ENCODE peak calls at places on chromosomes 12 and 14, in six cellular contexts. One of them, this sample, is unnamed.

GRCh38 chr12:12600659-12601058 is 11.0 kb upstream of the CREBL2 start:
- DNase-seq in H9: no peak
- DNase-seq in IMR-90: no peak
- DNase-seq in cardiac muscle cell: no peak
- DNase-seq in cardiac fibroblast: no peak
- DNase-seq in hepatocyte: no peak
- DNase-seq in this sample: no peak

GRCh38 chr14:74508292-74508731 is 14.7 kb downstream of the ISCA2 start:
- DNase-seq in cardiac muscle cell: no peak
- DNase-seq in hepatocyte: peak
- DNase-seq in cardiac fibroblast: peak
- DNase-seq in H9: peak
- DNase-seq in IMR-90: no peak
- DNase-seq in this sample: no peak

GRCh38 chr14:46250113-46250703 is 401.4 kb downstream of the RPL10L start:
- DNase-seq in H9: no peak
- DNase-seq in cardiac fibroblast: peak
- DNase-seq in cardiac muscle cell: peak
- DNase-seq in hepatocyte: peak
- DNase-seq in IMR-90: no peak
- DNase-seq in this sample: no peak

GRCh38 chr12:65209655-65210043 is 40.3 kb downstream of the LEMD3 start:
- DNase-seq in cardiac muscle cell: no peak
- DNase-seq in IMR-90: no peak
- DNase-seq in cardiac fibroblast: peak
- DNase-seq in hepatocyte: no peak
- DNase-seq in H9: no peak
- DNase-seq in this sample: no peak

GRCh38 chr12:46832084-46832704 is 6.4 kb upstream of the SLC38A4 start:
- DNase-seq in H9: peak
- DNase-seq in IMR-90: no peak
- DNase-seq in hepatocyte: no peak
- DNase-seq in cardiac fibroblast: no peak
- DNase-seq in cardiac muscle cell: no peak
- DNase-seq in this sample: no peak

GRCh38 chr14:30708157-30708556 is 86.0 kb downstream of the SCFD1 start:
- DNase-seq in cardiac muscle cell: no peak
- DNase-seq in cardiac fibroblast: no peak
- DNase-seq in hepatocyte: no peak
- DNase-seq in IMR-90: no peak
- DNase-seq in H9: peak
- DNase-seq in this sample: no peak

GRCh38 chr14:99808133-99808505 is 14.9 kb downstream of the EML1 start:
- DNase-seq in IMR-90: no peak
- DNase-seq in cardiac muscle cell: no peak
- DNase-seq in cardiac fibroblast: no peak
- DNase-seq in H9: no peak
- DNase-seq in hepatocyte: no peak
- DNase-seq in this sample: no peak

GRCh38 chr12:132077322-132078100 is 66.6 kb downstream of the DDX51 start:
- DNase-seq in cardiac fibroblast: no peak
- DNase-seq in hepatocyte: no peak
- DNase-seq in IMR-90: no peak
- DNase-seq in cardiac muscle cell: no peak
- DNase-seq in H9: no peak
- DNase-seq in this sample: no peak

GRCh38 chr12:14326699-14327098 is 38.8 kb upstream of the ATF7IP start:
- DNase-seq in IMR-90: peak
- DNase-seq in hepatocyte: no peak
- DNase-seq in cardiac fibroblast: no peak
- DNase-seq in H9: no peak
- DNase-seq in cardiac muscle cell: no peak
- DNase-seq in this sample: no peak

GRCh38 chr14:36070056-36071043 is 106.2 kb downstream of the PTCSC3 start:
- DNase-seq in H9: peak
- DNase-seq in hepatocyte: peak
- DNase-seq in IMR-90: peak
- DNase-seq in cardiac fibroblast: peak
- DNase-seq in cardiac muscle cell: peak
- DNase-seq in this sample: peak

GRCh38 chr14:100747021-100747586 is 20.4 kb downstream of the DLK1 start:
- DNase-seq in H9: peak
- DNase-seq in hepatocyte: peak
- DNase-seq in IMR-90: peak
- DNase-seq in cardiac fibroblast: peak
- DNase-seq in cardiac muscle cell: peak
- DNase-seq in this sample: peak

GRCh38 chr14:59425322-59425945 is 39.7 kb downstream of the GPR135 start:
- DNase-seq in cardiac muscle cell: peak
- DNase-seq in hepatocyte: no peak
- DNase-seq in cardiac fibroblast: peak
- DNase-seq in IMR-90: peak
- DNase-seq in H9: peak
- DNase-seq in this sample: no peak
- TF ChIP-seq CTCF in cardiac muscle cell: peak
- TF ChIP-seq CTCF in hepatocyte: no peak
- TF ChIP-seq CTCF in cardiac fibroblast: peak
- TF ChIP-seq CTCF in IMR-90: no peak
- TF ChIP-seq CTCF in H9: peak
- TF ChIP-seq CTCF in this sample: peak

GRCh38 chr12:58540480-58541299 is 379.6 kb downstream of the LRIG3 start:
- DNase-seq in IMR-90: peak
- DNase-seq in cardiac fibroblast: peak
- DNase-seq in hepatocyte: peak
- DNase-seq in H9: peak
- DNase-seq in cardiac muscle cell: peak
- DNase-seq in this sample: peak
- TF ChIP-seq CTCF in IMR-90: peak
- TF ChIP-seq CTCF in cardiac fibroblast: peak
- TF ChIP-seq CTCF in hepatocyte: peak
- TF ChIP-seq CTCF in H9: peak
- TF ChIP-seq CTCF in cardiac muscle cell: peak
- TF ChIP-seq CTCF in this sample: peak

DNA sequence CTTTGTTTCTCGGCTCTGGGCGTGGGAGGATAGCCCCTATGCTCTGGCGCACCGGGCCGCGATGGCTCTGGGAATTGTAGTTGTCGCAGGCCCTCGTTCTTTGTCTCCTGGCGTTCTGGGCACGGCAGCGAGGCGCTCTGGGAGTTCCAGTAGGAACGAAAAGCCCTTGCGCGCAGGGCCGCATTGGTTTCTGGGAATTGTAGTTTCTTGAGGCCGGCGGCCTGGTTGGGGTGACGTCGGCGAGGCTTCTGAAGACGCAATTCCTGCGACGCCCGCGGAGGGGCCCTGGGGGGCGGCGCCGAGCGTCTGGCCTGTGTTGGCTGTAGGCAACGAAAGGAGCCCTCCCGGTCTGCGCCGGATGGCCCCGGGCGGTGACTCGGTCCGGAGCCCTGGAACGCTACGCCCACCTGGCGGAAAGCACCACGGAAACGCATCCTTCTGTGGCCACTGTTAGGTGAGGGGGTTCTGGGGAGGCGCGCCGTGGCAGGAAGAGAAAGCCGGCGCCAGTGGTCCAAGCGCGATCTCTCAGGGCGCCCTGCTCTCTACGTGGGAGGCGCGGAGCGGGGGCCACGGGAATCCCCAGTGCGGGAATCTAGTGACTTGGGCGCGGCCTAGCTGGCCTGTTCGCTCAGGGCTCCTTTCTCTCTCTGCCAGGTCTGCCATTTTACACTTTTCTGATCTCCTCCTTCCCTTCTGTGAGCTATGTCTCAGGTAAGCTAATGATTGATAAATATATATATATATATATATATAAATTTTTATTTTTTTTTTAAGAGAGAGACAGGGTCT is at the start of gene ZNF140:
- DNase-seq in IMR-90: peak
- DNase-seq in H9: peak
- DNase-seq in cardiac muscle cell: peak
- DNase-seq in hepatocyte: peak
- DNase-seq in cardiac fibroblast: peak
- DNase-seq in this sample: peak
- TF ChIP-seq CTCF in IMR-90: peak
- TF ChIP-seq CTCF in H9: peak
- TF ChIP-seq CTCF in cardiac muscle cell: peak
- TF ChIP-seq CTCF in hepatocyte: no peak
- TF ChIP-seq CTCF in cardiac fibroblast: peak
- TF ChIP-seq CTCF in this sample: peak

GRCh38 chr12:87382959-87383591 is 646.1 kb downstream of the C12orf50 start:
- DNase-seq in H9: no peak
- DNase-seq in hepatocyte: peak
- DNase-seq in cardiac fibroblast: peak
- DNase-seq in IMR-90: no peak
- DNase-seq in cardiac muscle cell: no peak
- DNase-seq in this sample: no peak
- TF ChIP-seq CTCF in H9: no peak
- TF ChIP-seq CTCF in hepatocyte: no peak
- TF ChIP-seq CTCF in cardiac fibroblast: no peak
- TF ChIP-seq CTCF in IMR-90: no peak
- TF ChIP-seq CTCF in cardiac muscle cell: no peak
- TF ChIP-seq CTCF in this sample: no peak

DNA sequence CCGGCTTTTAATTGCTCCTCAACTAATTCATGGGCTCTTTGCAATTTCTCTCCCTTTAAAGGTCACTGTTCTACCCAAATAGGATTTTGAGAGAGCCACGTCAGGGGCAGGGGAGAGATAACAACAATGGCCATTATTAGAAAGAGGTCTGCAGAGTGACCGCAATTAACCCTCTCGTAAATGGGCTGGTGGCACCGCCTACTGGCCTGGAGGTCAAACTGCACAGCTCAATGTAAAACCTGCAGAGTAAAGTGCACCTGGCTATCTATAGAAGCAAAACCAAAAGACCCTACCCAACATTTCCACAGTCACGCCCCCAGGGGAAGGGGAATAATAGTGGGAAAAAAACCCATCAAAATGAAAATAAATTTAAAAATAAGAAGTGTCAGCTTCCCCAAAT is 21.6 kb upstream of the CLEC4E start:
- DNase-seq in IMR-90: no peak
- DNase-seq in cardiac muscle cell: no peak
- DNase-seq in cardiac fibroblast: no peak
- DNase-seq in H9: peak
- DNase-seq in hepatocyte: no peak
- DNase-seq in this sample: no peak
- TF ChIP-seq CTCF in IMR-90: no peak
- TF ChIP-seq CTCF in cardiac muscle cell: no peak
- TF ChIP-seq CTCF in cardiac fibroblast: no peak
- TF ChIP-seq CTCF in H9: peak
- TF ChIP-seq CTCF in hepatocyte: no peak
- TF ChIP-seq CTCF in this sample: peak

DNA sequence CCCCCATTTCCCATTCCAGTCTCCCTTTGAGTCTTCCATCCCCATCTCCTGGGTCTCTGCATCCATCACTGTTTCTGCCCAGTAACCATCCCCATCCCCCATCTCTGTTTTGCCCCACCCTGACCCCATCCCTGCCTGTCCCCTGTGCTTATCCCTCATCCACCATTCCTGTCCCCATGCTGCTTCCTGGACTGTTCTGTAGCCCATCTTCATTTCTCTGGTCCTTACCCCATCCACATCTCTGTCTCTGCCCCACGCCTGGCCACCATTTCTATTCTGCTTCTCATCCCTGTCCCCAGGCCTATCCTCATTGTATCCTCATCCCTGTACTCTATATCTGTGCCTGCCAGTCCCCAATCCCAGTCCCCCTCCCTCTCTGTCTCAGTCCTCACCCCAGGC is 4.2 kb downstream of the NXPH4 start:
- DNase-seq in IMR-90: no peak
- DNase-seq in cardiac muscle cell: no peak
- DNase-seq in hepatocyte: no peak
- DNase-seq in cardiac fibroblast: no peak
- DNase-seq in H9: no peak
- DNase-seq in this sample: no peak
- TF ChIP-seq CTCF in IMR-90: no peak
- TF ChIP-seq CTCF in cardiac muscle cell: no peak
- TF ChIP-seq CTCF in hepatocyte: no peak
- TF ChIP-seq CTCF in cardiac fibroblast: no peak
- TF ChIP-seq CTCF in H9: no peak
- TF ChIP-seq CTCF in this sample: no peak

GRCh38 chr14:96084796-96085195 is 45.6 kb downstream of the C14orf132 start:
- DNase-seq in cardiac muscle cell: no peak
- DNase-seq in cardiac fibroblast: no peak
- DNase-seq in IMR-90: no peak
- DNase-seq in hepatocyte: no peak
- DNase-seq in H9: no peak
- DNase-seq in this sample: no peak

GRCh38 chr14:96088131-96088880 is 49.1 kb downstream of the C14orf132 start:
- DNase-seq in hepatocyte: no peak
- DNase-seq in IMR-90: no peak
- DNase-seq in cardiac muscle cell: no peak
- DNase-seq in H9: no peak
- DNase-seq in cardiac fibroblast: no peak
- DNase-seq in this sample: no peak

GRCh38 chr14:96085369-96085768 is 46.2 kb downstream of the C14orf132 start:
- DNase-seq in cardiac fibroblast: no peak
- DNase-seq in cardiac muscle cell: no peak
- DNase-seq in hepatocyte: no peak
- DNase-seq in H9: no peak
- DNase-seq in IMR-90: no peak
- DNase-seq in this sample: no peak

GRCh38 chr14:96086032-96086431 is 46.9 kb downstream of the C14orf132 start:
- DNase-seq in H9: no peak
- DNase-seq in cardiac fibroblast: peak
- DNase-seq in hepatocyte: peak
- DNase-seq in IMR-90: peak
- DNase-seq in cardiac muscle cell: peak
- DNase-seq in this sample: no peak

DNA sequence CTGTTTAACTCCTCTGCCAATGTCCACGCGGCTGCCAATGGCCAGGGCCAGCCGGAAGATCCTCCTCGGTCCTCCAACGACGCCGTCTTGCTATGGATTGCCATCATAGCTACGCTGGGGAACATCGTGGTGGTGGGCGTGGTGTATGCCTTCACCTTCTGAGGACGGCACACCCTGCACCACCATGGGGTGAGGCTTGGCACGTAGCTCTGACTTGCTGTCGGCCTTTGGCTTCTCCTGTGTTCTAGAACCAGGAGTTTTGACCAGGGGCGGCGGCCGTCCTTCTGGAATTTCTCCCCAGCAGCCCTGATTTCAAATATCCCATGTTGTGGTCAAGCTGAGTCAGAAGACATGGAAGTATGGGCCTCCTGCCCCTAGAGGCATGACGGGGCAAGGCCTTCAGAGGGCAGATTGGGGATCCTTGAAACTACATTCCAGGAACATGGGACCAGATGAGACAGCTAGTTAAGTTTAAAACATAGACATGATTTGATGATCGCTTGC is 47.5 kb downstream of the C14orf132 start:
- DNase-seq in cardiac muscle cell: peak
- DNase-seq in cardiac fibroblast: no peak
- DNase-seq in IMR-90: peak
- DNase-seq in hepatocyte: no peak
- DNase-seq in H9: no peak
- DNase-seq in this sample: no peak
- TF ChIP-seq CTCF in cardiac muscle cell: no peak
- TF ChIP-seq CTCF in cardiac fibroblast: no peak
- TF ChIP-seq CTCF in IMR-90: peak
- TF ChIP-seq CTCF in hepatocyte: no peak
- TF ChIP-seq CTCF in H9: no peak
- TF ChIP-seq CTCF in this sample: no peak

GRCh38 chr14:93206793-93207467 is at the start of the genes GON7 and UBR7:
- DNase-seq in cardiac fibroblast: peak
- DNase-seq in hepatocyte: peak
- DNase-seq in IMR-90: peak
- DNase-seq in cardiac muscle cell: peak
- DNase-seq in H9: peak
- DNase-seq in this sample: peak
- TF ChIP-seq CTCF in cardiac fibroblast: no peak
- TF ChIP-seq CTCF in hepatocyte: no peak
- TF ChIP-seq CTCF in IMR-90: peak
- TF ChIP-seq CTCF in cardiac muscle cell: peak
- TF ChIP-seq CTCF in H9: peak
- TF ChIP-seq CTCF in this sample: peak

This sample was measured in foreskin keratinocyte.